ENCODE peak calls at places on chromosomes 3 and 15, in six cellular contexts. J is IMR-90, D is esophagus squamous epithelium, Z is ovary, X is A549, Q is suprapubic skin. I is an unnamed sample.

GRCh38 chr15:28959326-28959725 is 73.6 kb downstream of the APBA2 start:
- DNase-seq in J (no peak), D (no peak), Z (no peak), X (no peak), Q (no peak), I (no peak)

GRCh38 chr3:8622873-8623725 is 21.5 kb downstream of the SSUH2 start:
- DNase-seq in J (peak), D (no peak), Z (peak), X (peak), Q (peak), I (no peak)

GRCh38 chr3:9875448-9875847 is 4.6 kb downstream of the CIDEC start:
- DNase-seq in J (no peak), D (no peak), Z (no peak), X (no peak), Q (no peak), I (no peak)

GRCh38 chr15:75714195-75714594 is 1.5 kb upstream of the CSPG4 start:
- DNase-seq in J (no peak), D (no peak), Z (no peak), X (no peak), Q (no peak), I (no peak)

GRCh38 chr15:33200444-33200843 is 5.9 kb upstream of the FMN1 start:
- DNase-seq in J (no peak), D (no peak), Z (no peak), X (no peak), Q (no peak), I (no peak)

GRCh38 chr15:58309993-58310928 is 121.5 kb upstream of the LIPC start:
- DNase-seq in J (no peak), D (no peak), Z (no peak), X (no peak), Q (no peak), I (no peak)

GRCh38 chr15:89662893-89663673 is 7.8 kb upstream of the KIF7 start:
- DNase-seq in J (peak), D (no peak), Z (peak), X (no peak), Q (peak), I (no peak)

GRCh38 chr15:68419301-68420175 is 12.4 kb downstream of the ITGA11 start:
- DNase-seq in J (no peak), D (no peak), Z (no peak), X (no peak), Q (no peak), I (no peak)

GRCh38 chr15:83062768-83063180 is 4.3 kb downstream of the BTBD1 start:
- DNase-seq in J (no peak), D (no peak), Z (no peak), X (no peak), Q (no peak), I (no peak)

GRCh38 chr3:192128922-192129321 is 598.4 kb downstream of the FGF12 start:
- DNase-seq in J (no peak), D (no peak), Z (no peak), X (no peak), Q (no peak), I (no peak)

GRCh38 chr3:184441202-184441900 is 61.5 kb downstream of the CHRD start:
- DNase-seq in J (no peak), D (no peak), Z (no peak), X (no peak), Q (peak), I (no peak)

GRCh38 chr3:134485075-134485536 is 679 bp downstream of the ANAPC13 start:
- DNase-seq in J (no peak), D (no peak), Z (peak), X (peak), Q (no peak), I (no peak)

GRCh38 chr3:197525706-197526105 is 30.1 kb downstream of the BDH1 start:
- DNase-seq in J (peak), D (no peak), Z (no peak), X (peak), Q (no peak), I (no peak)

GRCh38 chr3:64459711-64460110 is 228.1 kb downstream of the ADAMTS9 start:
- DNase-seq in J (peak), D (no peak), Z (no peak), X (no peak), Q (no peak), I (no peak)

GRCh38 chr3:89000886-89001285 is 106.5 kb upstream of the EPHA3 start:
- DNase-seq in J (no peak), D (no peak), Z (no peak), X (no peak), Q (no peak), I (no peak)

GRCh38 chr3:197555281-197556261 is at the start of gene BDH1:
- DNase-seq in J (no peak), D (no peak), Z (peak), X (peak), Q (no peak), I (no peak)

GRCh38 chr15:72944565-72944964 is 107.7 kb upstream of the NEO1 start:
- DNase-seq in J (no peak), D (no peak), Z (no peak), X (no peak), Q (no peak), I (no peak)

GRCh38 chr15:72953306-72953705 is 99.0 kb upstream of the NEO1 start:
- DNase-seq in J (no peak), D (no peak), Z (no peak), X (no peak), Q (no peak), I (no peak)

GRCh38 chr15:72952151-72952550 is 100.1 kb upstream of the NEO1 start:
- DNase-seq in J (no peak), D (no peak), Z (no peak), X (no peak), Q (no peak), I (peak)

GRCh38 chr15:72948662-72949061 is 103.6 kb upstream of the NEO1 start:
- DNase-seq in J (no peak), D (no peak), Z (no peak), X (no peak), Q (no peak), I (no peak)

DNA sequence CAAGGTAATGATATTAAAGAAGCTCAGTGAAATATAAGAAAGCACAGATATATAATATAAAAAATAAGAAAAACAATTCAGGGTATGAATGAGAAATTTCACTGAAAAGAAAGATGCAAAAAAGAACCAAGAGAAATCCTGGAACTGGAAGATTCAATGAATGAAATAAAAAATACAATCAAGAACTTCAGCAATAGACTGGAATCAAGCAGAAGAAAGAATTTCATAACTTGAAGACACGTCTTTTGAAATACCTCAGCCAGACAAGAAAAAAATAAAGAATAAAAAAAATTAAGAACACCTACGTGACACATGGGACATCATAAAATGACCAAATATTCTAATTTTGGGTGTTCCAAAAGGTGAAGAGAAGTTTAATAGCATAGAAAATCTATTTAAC is 104.6 kb upstream of the NEO1 start:
- DNase-seq in J (no peak), D (no peak), Z (no peak), X (no peak), Q (no peak), I (no peak)
- H3K27ac ChIP-seq in J (no peak), D (no peak), Z (no peak), X (no peak), Q (no peak), I (no peak)

GRCh38 chr3:149753717-149754116 is 1.4 kb upstream of the COMMD2 start:
- DNase-seq in J (no peak), D (no peak), Z (no peak), X (no peak), Q (no peak), I (no peak)

GRCh38 chr3:149751551-149751950 is 738 bp downstream of the COMMD2 start:
- DNase-seq in J (no peak), D (no peak), Z (no peak), X (no peak), Q (no peak), I (no peak)

GRCh38 chr3:149752788-149753136 is 473 bp upstream of the COMMD2 start:
- DNase-seq in J (no peak), D (no peak), Z (no peak), X (no peak), Q (no peak), I (no peak)

DNA sequence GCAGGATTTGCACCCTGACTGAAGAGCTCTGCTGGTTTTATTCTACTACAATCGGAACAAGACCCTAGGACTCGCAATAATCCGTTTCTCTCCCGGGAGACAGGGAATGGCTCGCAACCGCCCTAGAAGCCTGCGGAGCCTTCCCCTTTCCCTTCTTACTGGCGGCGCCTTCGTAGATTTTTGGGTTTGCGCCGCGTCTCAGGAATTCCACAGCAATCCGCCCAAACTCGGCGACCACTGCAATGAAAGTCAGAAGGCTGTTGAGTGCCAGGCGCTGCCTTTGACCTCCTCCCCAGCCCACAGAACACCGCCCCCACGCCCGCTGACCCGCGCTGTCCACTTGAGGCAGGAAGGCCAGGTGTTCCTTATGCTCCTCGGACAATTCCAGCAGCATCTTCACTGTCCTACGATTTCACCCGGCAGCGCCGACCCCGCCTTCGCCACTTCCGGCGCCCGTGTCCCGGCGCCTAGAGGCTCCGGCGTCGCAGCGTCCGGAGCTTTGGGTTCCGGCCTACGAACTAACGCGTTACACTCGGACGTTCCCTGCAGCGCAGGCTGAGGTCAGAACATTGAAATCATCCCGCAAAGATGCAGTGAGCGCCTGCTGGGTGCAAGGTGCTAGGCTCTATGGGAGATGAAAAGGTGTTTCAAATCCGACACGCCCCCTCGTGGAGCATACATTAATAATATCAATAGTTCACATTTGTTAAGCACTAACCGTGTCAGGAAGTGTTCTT is at the start of gene COMMD2:
- DNase-seq in J (peak), D (peak), Z (peak), X (peak), Q (peak), I (no peak)
- TF ChIP-seq POLR2A in J (no peak), D (peak), Z (peak), X (peak), Q (peak), I (peak)

GRCh38 chr3:194983620-194984019 is 287.3 kb downstream of the XXYLT1 start:
- DNase-seq in J (no peak), D (no peak), Z (no peak), X (no peak), Q (no peak), I (no peak)

GRCh38 chr3:194984026-194984425 is 286.9 kb downstream of the XXYLT1 start:
- DNase-seq in J (no peak), D (no peak), Z (no peak), X (no peak), Q (no peak), I (peak)

GRCh38 chr3:194985031-194985578 is 285.9 kb downstream of the XXYLT1 start:
- DNase-seq in J (peak), D (peak), Z (peak), X (no peak), Q (peak), I (peak)

GRCh38 chr3:194983121-194983520 is 287.8 kb downstream of the XXYLT1 start:
- DNase-seq in J (no peak), D (no peak), Z (no peak), X (no peak), Q (no peak), I (peak)

DNA sequence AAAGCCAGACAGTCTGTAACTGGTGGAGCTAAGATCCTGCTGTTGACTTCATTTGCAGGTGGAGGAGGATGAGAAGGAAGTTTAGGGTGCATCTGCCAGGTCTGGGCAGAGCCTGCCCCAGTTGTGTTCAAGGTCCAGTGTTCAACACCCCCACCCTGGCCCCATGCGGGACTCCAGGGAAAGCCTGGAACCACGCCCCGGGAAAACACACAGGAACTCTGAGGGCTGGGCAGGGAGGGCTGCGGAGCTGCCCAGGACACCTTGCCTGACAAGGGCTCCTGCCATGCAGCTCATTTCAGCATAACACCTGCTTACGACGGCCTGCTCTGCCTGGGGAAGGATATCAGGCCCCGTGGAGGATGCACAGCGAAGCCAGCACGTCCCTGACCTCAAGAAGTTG is 286.3 kb downstream of the XXYLT1 start:
- DNase-seq in J (no peak), D (no peak), Z (no peak), X (no peak), Q (no peak), I (no peak)
- H3K4me3 ChIP-seq in J (no peak), D (peak), Z (no peak), X (no peak), Q (peak), I (peak)

GRCh38 chr15:78131295-78132021 is at the start of gene CIB2:
- DNase-seq in J (peak), D (no peak), Z (peak), X (peak), Q (peak), I (no peak)
- H3K27ac ChIP-seq in J (peak), D (peak), Z (peak), X (peak), Q (peak), I (peak)